ENCODE peak calls at places on chromosomes 6 and 20, in four cellular contexts. H is GM04503; N is GM03348; Z is stimulated activated CD4-positive, alpha-beta T cell treated with anti-CD3 and anti-CD28 coated beads, TNF-alpha, amount 100 ng/mL, for 4 hours. O is an unnamed sample.

GRCh38 chr6:28606424-28607391 is 81.0 kb downstream of the GPX5 start:
- DNase-seq in H (no peak), N (peak), Z (peak), O (no peak)

GRCh38 chr6:14944593-14944992 is 301.3 kb upstream of the JARID2 start:
- DNase-seq in H (no peak), N (no peak), Z (no peak), O (no peak)

GRCh38 chr6:125747589-125748533 is 1.6 kb upstream of the HEY2 start:
- DNase-seq in H (no peak), N (peak), Z (peak), O (no peak)

GRCh38 chr6:139839506-139840156 is 465.2 kb upstream of the CITED2 start:
- DNase-seq in H (peak), N (peak), Z (no peak), O (no peak)

GRCh38 chr6:158330016-158330415 is 17.8 kb downstream of the TULP4 start:
- DNase-seq in H (no peak), N (no peak), Z (no peak), O (no peak)

GRCh38 chr6:37020426-37021211 is 15.2 kb downstream of the FGD2 start:
- DNase-seq in H (no peak), N (no peak), Z (no peak), O (no peak)

GRCh38 chr6:34331361-34332050 is 61.0 kb downstream of the NUDT3 start:
- DNase-seq in H (no peak), N (no peak), Z (no peak), O (no peak)

GRCh38 chr6:105988321-105988720 is 97.8 kb upstream of the PRDM1 start:
- DNase-seq in H (peak), N (peak), Z (no peak), O (no peak)

GRCh38 chr20:63594043-63594561 is 20.1 kb upstream of the HELZ2 start:
- DNase-seq in H (peak), N (peak), Z (no peak), O (no peak)